ENCODE peak calls at places on chromosomes 13 and 19, in four cellular contexts. One of them, this sample, is unnamed.

GRCh38 chr13:45447050-45447661 is 17.6 kb upstream of the COG3 start:
- DNase-seq in foreskin fibroblast: peak
- DNase-seq in astrocyte of the spinal cord: no peak
- DNase-seq in cardiac muscle cell: no peak
- DNase-seq in this sample: no peak

GRCh38 chr13:78241278-78241919 is 322.8 kb upstream of the EDNRB start:
- DNase-seq in foreskin fibroblast: peak
- DNase-seq in astrocyte of the spinal cord: peak
- DNase-seq in cardiac muscle cell: peak
- DNase-seq in this sample: peak

GRCh38 chr13:79442221-79442620 is 36.2 kb upstream of the RBM26 start:
- DNase-seq in foreskin fibroblast: no peak
- DNase-seq in astrocyte of the spinal cord: no peak
- DNase-seq in cardiac muscle cell: no peak
- DNase-seq in this sample: peak

GRCh38 chr13:92843549-92843948 is 383.1 kb upstream of the GPC6 start:
- DNase-seq in foreskin fibroblast: peak
- DNase-seq in astrocyte of the spinal cord: peak
- DNase-seq in cardiac muscle cell: peak
- DNase-seq in this sample: peak

GRCh38 chr19:7497292-7497691 is 8.5 kb upstream of the PEX11G start:
- DNase-seq in foreskin fibroblast: peak
- DNase-seq in astrocyte of the spinal cord: no peak
- DNase-seq in cardiac muscle cell: no peak
- DNase-seq in this sample: peak

GRCh38 chr13:89627991-89628390 is 1719.5 kb upstream of the MIR17HG start:
- DNase-seq in foreskin fibroblast: no peak
- DNase-seq in astrocyte of the spinal cord: peak
- DNase-seq in cardiac muscle cell: no peak
- DNase-seq in this sample: peak

GRCh38 chr19:11856568-11857264 is 8.2 kb downstream of the ZNF439 start:
- DNase-seq in foreskin fibroblast: peak
- DNase-seq in astrocyte of the spinal cord: no peak
- DNase-seq in cardiac muscle cell: no peak
- DNase-seq in this sample: no peak

GRCh38 chr13:48236528-48237353 is 3.7 kb downstream of the ITM2B start:
- DNase-seq in foreskin fibroblast: peak
- DNase-seq in astrocyte of the spinal cord: no peak
- DNase-seq in cardiac muscle cell: peak
- DNase-seq in this sample: peak

GRCh38 chr13:73991884-73992283 is 142.3 kb downstream of the KLF12 start:
- DNase-seq in foreskin fibroblast: no peak
- DNase-seq in astrocyte of the spinal cord: no peak
- DNase-seq in cardiac muscle cell: no peak
- DNase-seq in this sample: no peak

GRCh38 chr13:56201834-56202233 is 938.9 kb upstream of the PRR20A start:
- DNase-seq in foreskin fibroblast: no peak
- DNase-seq in astrocyte of the spinal cord: no peak
- DNase-seq in cardiac muscle cell: no peak
- DNase-seq in this sample: no peak

GRCh38 chr13:56198350-56198749 is 942.4 kb upstream of the PRR20A start:
- DNase-seq in foreskin fibroblast: no peak
- DNase-seq in astrocyte of the spinal cord: no peak
- DNase-seq in cardiac muscle cell: no peak
- DNase-seq in this sample: no peak
- H3K4me3 ChIP-seq in foreskin fibroblast: no peak
- H3K4me3 ChIP-seq in astrocyte of the spinal cord: no peak
- H3K4me3 ChIP-seq in cardiac muscle cell: no peak
- H3K4me3 ChIP-seq in this sample: no peak

DNA sequence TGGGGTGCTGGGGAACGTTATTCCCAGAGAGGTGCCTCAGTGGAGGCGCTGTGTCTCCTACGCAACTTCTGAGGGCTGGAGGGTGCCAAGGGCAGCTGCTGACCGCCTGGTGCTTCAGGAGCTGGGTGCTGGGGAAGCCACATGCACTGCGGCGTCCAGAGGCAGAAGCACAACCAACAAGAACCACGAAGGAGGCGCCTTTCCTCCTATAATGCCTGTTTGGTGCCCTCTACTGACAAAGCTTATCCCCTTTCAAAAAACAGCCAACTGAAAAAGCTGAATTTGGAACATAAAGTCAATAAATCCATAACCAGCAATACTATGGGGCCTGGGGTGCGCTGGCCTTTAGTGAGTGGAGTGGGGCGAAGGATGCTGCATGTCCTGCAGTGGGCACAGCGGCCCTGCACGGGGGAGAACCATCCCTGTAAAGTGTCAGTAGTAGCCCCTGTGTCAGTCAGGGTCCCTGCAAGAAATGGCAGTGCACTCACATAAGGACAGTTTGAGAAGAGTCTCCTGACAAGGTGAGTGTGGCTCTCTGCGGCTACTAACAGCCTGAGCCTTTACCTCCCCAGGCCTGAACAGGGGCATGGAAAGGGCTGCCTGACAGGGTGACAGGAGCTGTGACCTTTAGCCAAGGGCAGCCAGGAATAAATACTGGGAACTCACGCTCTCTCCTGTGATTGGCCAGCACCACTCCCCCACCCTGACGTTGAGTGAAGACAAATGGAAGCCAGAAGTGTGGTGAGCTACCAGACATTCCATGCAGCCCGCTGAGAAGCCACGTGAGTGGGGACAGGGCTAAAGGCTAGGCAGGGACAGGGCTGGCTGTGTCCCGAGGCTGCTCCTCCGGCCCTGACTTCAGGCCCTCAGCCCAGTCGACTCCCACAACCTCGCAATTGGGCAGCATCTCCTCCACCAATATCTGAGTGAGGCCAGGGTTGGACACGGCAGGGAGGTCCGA is 4.5 kb upstream of the B3GNT8 start:
- DNase-seq in foreskin fibroblast: peak
- DNase-seq in astrocyte of the spinal cord: peak
- DNase-seq in cardiac muscle cell: peak
- DNase-seq in this sample: peak
- TF ChIP-seq CTCF in foreskin fibroblast: peak
- TF ChIP-seq CTCF in astrocyte of the spinal cord: peak
- TF ChIP-seq CTCF in cardiac muscle cell: peak
- TF ChIP-seq CTCF in this sample: peak

GRCh38 chr19:54418930-54419800 is 3.9 kb downstream of the TTYH1 start:
- DNase-seq in foreskin fibroblast: no peak
- DNase-seq in astrocyte of the spinal cord: no peak
- DNase-seq in cardiac muscle cell: no peak
- DNase-seq in this sample: no peak

GRCh38 chr19:54420068-54420382 is 4.8 kb downstream of the TTYH1 start:
- DNase-seq in foreskin fibroblast: no peak
- DNase-seq in astrocyte of the spinal cord: no peak
- DNase-seq in cardiac muscle cell: no peak
- DNase-seq in this sample: no peak

GRCh38 chr19:54415901-54416621 is 797 bp downstream of the TTYH1 start:
- DNase-seq in foreskin fibroblast: no peak
- DNase-seq in astrocyte of the spinal cord: no peak
- DNase-seq in cardiac muscle cell: no peak
- DNase-seq in this sample: no peak

GRCh38 chr19:54416695-54417491 is 1.6 kb downstream of the TTYH1 start:
- DNase-seq in foreskin fibroblast: no peak
- DNase-seq in astrocyte of the spinal cord: no peak
- DNase-seq in cardiac muscle cell: no peak
- DNase-seq in this sample: no peak

GRCh38 chr19:54418030-54418929 is 3.0 kb downstream of the TTYH1 start:
- DNase-seq in foreskin fibroblast: no peak
- DNase-seq in astrocyte of the spinal cord: no peak
- DNase-seq in cardiac muscle cell: peak
- DNase-seq in this sample: peak
- H3K4me3 ChIP-seq in foreskin fibroblast: no peak
- H3K4me3 ChIP-seq in astrocyte of the spinal cord: no peak
- H3K4me3 ChIP-seq in cardiac muscle cell: no peak
- H3K4me3 ChIP-seq in this sample: no peak

DNA sequence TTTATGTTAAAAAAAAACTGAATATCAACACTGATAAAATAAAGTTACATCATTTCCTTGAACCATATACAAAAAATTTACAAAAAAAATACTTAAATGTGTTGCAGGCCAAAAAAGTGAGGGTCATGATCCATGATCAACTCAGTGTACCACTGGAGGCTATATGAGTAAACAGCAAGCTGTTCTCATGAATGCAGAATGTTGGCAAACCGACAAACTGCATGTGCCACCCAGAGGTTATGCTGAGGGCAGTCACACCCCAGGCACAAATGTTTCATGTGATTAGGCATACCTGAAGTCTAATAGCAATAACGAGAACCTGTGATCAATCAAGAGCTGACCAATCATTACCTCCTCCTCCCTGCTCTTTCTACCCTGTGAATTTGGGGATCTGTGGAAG is 91.9 kb downstream of the ZNF431 start:
- DNase-seq in foreskin fibroblast: no peak
- DNase-seq in astrocyte of the spinal cord: no peak
- DNase-seq in cardiac muscle cell: no peak
- DNase-seq in this sample: no peak
- TF ChIP-seq CTCF in foreskin fibroblast: no peak
- TF ChIP-seq CTCF in astrocyte of the spinal cord: no peak
- TF ChIP-seq CTCF in cardiac muscle cell: no peak
- TF ChIP-seq CTCF in this sample: no peak

GRCh38 chr19:722553-723101 is 13.9 kb downstream of the PALM start:
- DNase-seq in foreskin fibroblast: no peak
- DNase-seq in astrocyte of the spinal cord: no peak
- DNase-seq in cardiac muscle cell: no peak
- DNase-seq in this sample: no peak
- H3K4me3 ChIP-seq in foreskin fibroblast: no peak
- H3K4me3 ChIP-seq in astrocyte of the spinal cord: no peak
- H3K4me3 ChIP-seq in cardiac muscle cell: no peak
- H3K4me3 ChIP-seq in this sample: no peak

GRCh38 chr13:33542309-33543088 is 256.9 kb upstream of the STARD13 start:
- DNase-seq in foreskin fibroblast: peak
- DNase-seq in astrocyte of the spinal cord: peak
- DNase-seq in cardiac muscle cell: peak
- DNase-seq in this sample: peak

GRCh38 chr13:33541962-33542308 is 256.4 kb upstream of the STARD13 start:
- DNase-seq in foreskin fibroblast: no peak
- DNase-seq in astrocyte of the spinal cord: no peak
- DNase-seq in cardiac muscle cell: no peak
- DNase-seq in this sample: no peak

GRCh38 chr13:33544308-33544707 is 258.8 kb upstream of the STARD13 start:
- DNase-seq in foreskin fibroblast: no peak
- DNase-seq in astrocyte of the spinal cord: no peak
- DNase-seq in cardiac muscle cell: no peak
- DNase-seq in this sample: no peak

GRCh38 chr13:33543631-33544030 is 258.1 kb upstream of the STARD13 start:
- DNase-seq in foreskin fibroblast: peak
- DNase-seq in astrocyte of the spinal cord: no peak
- DNase-seq in cardiac muscle cell: no peak
- DNase-seq in this sample: no peak

DNA sequence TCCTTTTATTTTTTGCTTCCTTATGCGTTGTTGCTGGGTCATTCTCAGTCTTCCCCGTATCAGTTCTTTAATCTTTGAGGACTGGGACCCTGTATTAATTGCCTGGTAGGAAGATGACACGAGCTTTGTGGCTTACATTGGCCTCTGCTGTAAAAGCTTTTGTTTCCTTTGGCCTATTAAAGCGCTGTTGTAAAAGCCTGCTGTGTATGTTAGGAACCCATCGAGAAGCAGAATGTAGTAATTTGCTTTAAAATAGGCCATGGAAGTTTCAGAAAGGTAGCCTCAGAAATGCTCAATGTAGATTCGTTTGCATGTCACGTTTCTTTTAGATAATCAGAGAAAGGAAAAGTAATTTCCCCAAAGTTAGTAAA is 257.5 kb upstream of the STARD13 start:
- DNase-seq in foreskin fibroblast: no peak
- DNase-seq in astrocyte of the spinal cord: no peak
- DNase-seq in cardiac muscle cell: no peak
- DNase-seq in this sample: no peak
- TF ChIP-seq CTCF in foreskin fibroblast: no peak
- TF ChIP-seq CTCF in astrocyte of the spinal cord: no peak
- TF ChIP-seq CTCF in cardiac muscle cell: no peak
- TF ChIP-seq CTCF in this sample: no peak

DNA sequence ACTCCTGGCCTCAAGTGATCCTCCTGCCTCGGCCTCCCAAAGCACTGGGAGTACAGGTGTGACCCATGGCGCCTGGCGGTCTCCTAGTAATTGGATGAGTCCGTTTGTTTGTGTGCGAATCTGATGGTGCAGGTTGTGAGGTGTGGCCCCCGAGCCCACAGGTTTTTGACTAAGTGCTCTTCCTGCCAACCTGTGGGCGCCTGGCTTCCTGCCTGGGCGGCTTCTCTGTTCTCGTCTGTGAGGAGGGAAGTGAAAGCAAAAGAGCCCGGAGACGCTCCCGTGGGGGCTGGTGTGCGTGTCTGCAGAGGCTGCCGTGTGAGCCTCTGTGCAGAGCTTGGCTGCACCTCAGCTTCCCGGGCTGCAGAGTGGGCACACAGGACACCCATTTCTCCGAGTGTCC is 10.0 kb downstream of the ARHGAP45 start:
- DNase-seq in foreskin fibroblast: no peak
- DNase-seq in astrocyte of the spinal cord: no peak
- DNase-seq in cardiac muscle cell: no peak
- DNase-seq in this sample: no peak
- H3K4me3 ChIP-seq in foreskin fibroblast: no peak
- H3K4me3 ChIP-seq in astrocyte of the spinal cord: no peak
- H3K4me3 ChIP-seq in cardiac muscle cell: no peak
- H3K4me3 ChIP-seq in this sample: no peak

GRCh38 chr13:112711528-112712265 is 21.9 kb downstream of the ATP11A start:
- DNase-seq in foreskin fibroblast: peak
- DNase-seq in astrocyte of the spinal cord: peak
- DNase-seq in cardiac muscle cell: peak
- DNase-seq in this sample: peak
- TF ChIP-seq CTCF in foreskin fibroblast: peak
- TF ChIP-seq CTCF in astrocyte of the spinal cord: no peak
- TF ChIP-seq CTCF in cardiac muscle cell: peak
- TF ChIP-seq CTCF in this sample: no peak

This sample was measured in choroid plexus epithelial cell.